ENCODE peak calls at places on chromosomes 6 and 20, in five cellular contexts. One of them, this sample, is unnamed.

GRCh38 chr6:101396552-101397173 is 3.2 kb downstream of the GRIK2 start:
- DNase-seq in activated CD4-positive, CD25-positive, alpha-beta regulatory T cell: no peak
- DNase-seq in SHP77 treated with DMSO at 0.1 percent for 48 hours: no peak
- DNase-seq in activated CD8-positive, alpha-beta memory T cell treated with anti-CD3 and anti-CD28 coated beads, Interleukin-2, amount 10 ng/mL, durations not matched to agents 7 days and 5 days: peak
- DNase-seq in DMS79: no peak
- DNase-seq in this sample: peak

GRCh38 chr6:15874821-15875220 is 212.0 kb upstream of the DTNBP1 start:
- DNase-seq in activated CD4-positive, CD25-positive, alpha-beta regulatory T cell: no peak
- DNase-seq in SHP77 treated with DMSO at 0.1 percent for 48 hours: no peak
- DNase-seq in activated CD8-positive, alpha-beta memory T cell treated with anti-CD3 and anti-CD28 coated beads, Interleukin-2, amount 10 ng/mL, durations not matched to agents 7 days and 5 days: no peak
- DNase-seq in DMS79: no peak
- DNase-seq in this sample: no peak

GRCh38 chr6:109690373-109690739 is 646 bp downstream of the AK9 start:
- DNase-seq in activated CD4-positive, CD25-positive, alpha-beta regulatory T cell: peak
- DNase-seq in SHP77 treated with DMSO at 0.1 percent for 48 hours: peak
- DNase-seq in activated CD8-positive, alpha-beta memory T cell treated with anti-CD3 and anti-CD28 coated beads, Interleukin-2, amount 10 ng/mL, durations not matched to agents 7 days and 5 days: peak
- DNase-seq in DMS79: peak
- DNase-seq in this sample: peak

GRCh38 chr20:58553841-58554240 is 38.6 kb upstream of the APCDD1L start:
- DNase-seq in activated CD4-positive, CD25-positive, alpha-beta regulatory T cell: no peak
- DNase-seq in SHP77 treated with DMSO at 0.1 percent for 48 hours: no peak
- DNase-seq in activated CD8-positive, alpha-beta memory T cell treated with anti-CD3 and anti-CD28 coated beads, Interleukin-2, amount 10 ng/mL, durations not matched to agents 7 days and 5 days: no peak
- DNase-seq in DMS79: no peak
- DNase-seq in this sample: no peak

GRCh38 chr20:55160022-55160421 is 684.6 kb downstream of the DOK5 start:
- DNase-seq in activated CD4-positive, CD25-positive, alpha-beta regulatory T cell: no peak
- DNase-seq in SHP77 treated with DMSO at 0.1 percent for 48 hours: no peak
- DNase-seq in activated CD8-positive, alpha-beta memory T cell treated with anti-CD3 and anti-CD28 coated beads, Interleukin-2, amount 10 ng/mL, durations not matched to agents 7 days and 5 days: no peak
- DNase-seq in DMS79: no peak
- DNase-seq in this sample: no peak

GRCh38 chr20:49775229-49775693 is 37.4 kb upstream of the SLC9A8 start:
- DNase-seq in activated CD4-positive, CD25-positive, alpha-beta regulatory T cell: no peak
- DNase-seq in SHP77 treated with DMSO at 0.1 percent for 48 hours: peak
- DNase-seq in activated CD8-positive, alpha-beta memory T cell treated with anti-CD3 and anti-CD28 coated beads, Interleukin-2, amount 10 ng/mL, durations not matched to agents 7 days and 5 days: no peak
- DNase-seq in DMS79: no peak
- DNase-seq in this sample: no peak

GRCh38 chr6:18307006-18307405 is 42.7 kb upstream of the DEK start:
- DNase-seq in activated CD4-positive, CD25-positive, alpha-beta regulatory T cell: no peak
- DNase-seq in SHP77 treated with DMSO at 0.1 percent for 48 hours: no peak
- DNase-seq in activated CD8-positive, alpha-beta memory T cell treated with anti-CD3 and anti-CD28 coated beads, Interleukin-2, amount 10 ng/mL, durations not matched to agents 7 days and 5 days: no peak
- DNase-seq in DMS79: no peak
- DNase-seq in this sample: no peak

GRCh38 chr20:31972481-31973386 is 4.8 kb downstream of the XKR7 start:
- DNase-seq in activated CD4-positive, CD25-positive, alpha-beta regulatory T cell: no peak
- DNase-seq in SHP77 treated with DMSO at 0.1 percent for 48 hours: no peak
- DNase-seq in activated CD8-positive, alpha-beta memory T cell treated with anti-CD3 and anti-CD28 coated beads, Interleukin-2, amount 10 ng/mL, durations not matched to agents 7 days and 5 days: no peak
- DNase-seq in DMS79: no peak
- DNase-seq in this sample: no peak

GRCh38 chr6:158863646-158864045 is 44.5 kb upstream of the EZR start:
- DNase-seq in activated CD4-positive, CD25-positive, alpha-beta regulatory T cell: no peak
- DNase-seq in SHP77 treated with DMSO at 0.1 percent for 48 hours: no peak
- DNase-seq in activated CD8-positive, alpha-beta memory T cell treated with anti-CD3 and anti-CD28 coated beads, Interleukin-2, amount 10 ng/mL, durations not matched to agents 7 days and 5 days: no peak
- DNase-seq in DMS79: no peak
- DNase-seq in this sample: no peak

GRCh38 chr6:80094017-80094416 is 12.5 kb upstream of the BCKDHB start:
- DNase-seq in activated CD4-positive, CD25-positive, alpha-beta regulatory T cell: no peak
- DNase-seq in SHP77 treated with DMSO at 0.1 percent for 48 hours: no peak
- DNase-seq in activated CD8-positive, alpha-beta memory T cell treated with anti-CD3 and anti-CD28 coated beads, Interleukin-2, amount 10 ng/mL, durations not matched to agents 7 days and 5 days: no peak
- DNase-seq in DMS79: no peak
- DNase-seq in this sample: peak

GRCh38 chr20:32132911-32133549 is 23.5 kb downstream of the TM9SF4 start:
- DNase-seq in activated CD4-positive, CD25-positive, alpha-beta regulatory T cell: no peak
- DNase-seq in SHP77 treated with DMSO at 0.1 percent for 48 hours: no peak
- DNase-seq in activated CD8-positive, alpha-beta memory T cell treated with anti-CD3 and anti-CD28 coated beads, Interleukin-2, amount 10 ng/mL, durations not matched to agents 7 days and 5 days: no peak
- DNase-seq in DMS79: no peak
- DNase-seq in this sample: no peak

GRCh38 chr6:75210885-75211739 is 5.3 kb upstream of the COL12A1 start:
- DNase-seq in activated CD4-positive, CD25-positive, alpha-beta regulatory T cell: peak
- DNase-seq in SHP77 treated with DMSO at 0.1 percent for 48 hours: peak
- DNase-seq in activated CD8-positive, alpha-beta memory T cell treated with anti-CD3 and anti-CD28 coated beads, Interleukin-2, amount 10 ng/mL, durations not matched to agents 7 days and 5 days: peak
- DNase-seq in DMS79: no peak
- DNase-seq in this sample: no peak

GRCh38 chr6:3405679-3406078 is 51.2 kb downstream of the SLC22A23 start:
- DNase-seq in activated CD4-positive, CD25-positive, alpha-beta regulatory T cell: no peak
- DNase-seq in SHP77 treated with DMSO at 0.1 percent for 48 hours: no peak
- DNase-seq in activated CD8-positive, alpha-beta memory T cell treated with anti-CD3 and anti-CD28 coated beads, Interleukin-2, amount 10 ng/mL, durations not matched to agents 7 days and 5 days: no peak
- DNase-seq in DMS79: no peak
- DNase-seq in this sample: no peak

GRCh38 chr6:106890447-106890846 is 84.1 kb downstream of the CD24 start:
- DNase-seq in activated CD4-positive, CD25-positive, alpha-beta regulatory T cell: no peak
- DNase-seq in SHP77 treated with DMSO at 0.1 percent for 48 hours: no peak
- DNase-seq in activated CD8-positive, alpha-beta memory T cell treated with anti-CD3 and anti-CD28 coated beads, Interleukin-2, amount 10 ng/mL, durations not matched to agents 7 days and 5 days: no peak
- DNase-seq in DMS79: no peak
- DNase-seq in this sample: no peak

GRCh38 chr6:47446974-47447373 is 30.6 kb upstream of the CD2AP start:
- DNase-seq in activated CD4-positive, CD25-positive, alpha-beta regulatory T cell: no peak
- DNase-seq in SHP77 treated with DMSO at 0.1 percent for 48 hours: no peak
- DNase-seq in activated CD8-positive, alpha-beta memory T cell treated with anti-CD3 and anti-CD28 coated beads, Interleukin-2, amount 10 ng/mL, durations not matched to agents 7 days and 5 days: no peak
- DNase-seq in DMS79: no peak
- DNase-seq in this sample: no peak

GRCh38 chr20:7579888-7580287 is 360.4 kb downstream of the HAO1 start:
- DNase-seq in activated CD4-positive, CD25-positive, alpha-beta regulatory T cell: no peak
- DNase-seq in SHP77 treated with DMSO at 0.1 percent for 48 hours: no peak
- DNase-seq in activated CD8-positive, alpha-beta memory T cell treated with anti-CD3 and anti-CD28 coated beads, Interleukin-2, amount 10 ng/mL, durations not matched to agents 7 days and 5 days: no peak
- DNase-seq in DMS79: no peak
- DNase-seq in this sample: no peak

GRCh38 chr6:150687508-150687907 is 87.8 kb downstream of the PLEKHG1 start:
- DNase-seq in activated CD4-positive, CD25-positive, alpha-beta regulatory T cell: no peak
- DNase-seq in SHP77 treated with DMSO at 0.1 percent for 48 hours: no peak
- DNase-seq in activated CD8-positive, alpha-beta memory T cell treated with anti-CD3 and anti-CD28 coated beads, Interleukin-2, amount 10 ng/mL, durations not matched to agents 7 days and 5 days: no peak
- DNase-seq in DMS79: no peak
- DNase-seq in this sample: no peak

GRCh38 chr6:72246926-72247325 is 360.6 kb downstream of the RIMS1 start:
- DNase-seq in activated CD4-positive, CD25-positive, alpha-beta regulatory T cell: no peak
- DNase-seq in SHP77 treated with DMSO at 0.1 percent for 48 hours: no peak
- DNase-seq in activated CD8-positive, alpha-beta memory T cell treated with anti-CD3 and anti-CD28 coated beads, Interleukin-2, amount 10 ng/mL, durations not matched to agents 7 days and 5 days: no peak
- DNase-seq in DMS79: no peak
- DNase-seq in this sample: no peak

GRCh38 chr20:49742948-49743347 is 29.3 kb upstream of the B4GALT5 start:
- DNase-seq in activated CD4-positive, CD25-positive, alpha-beta regulatory T cell: no peak
- DNase-seq in SHP77 treated with DMSO at 0.1 percent for 48 hours: no peak
- DNase-seq in activated CD8-positive, alpha-beta memory T cell treated with anti-CD3 and anti-CD28 coated beads, Interleukin-2, amount 10 ng/mL, durations not matched to agents 7 days and 5 days: no peak
- DNase-seq in DMS79: no peak
- DNase-seq in this sample: no peak

GRCh38 chr20:18223399-18223798 is 64.9 kb upstream of the ZNF133 start:
- DNase-seq in activated CD4-positive, CD25-positive, alpha-beta regulatory T cell: no peak
- DNase-seq in SHP77 treated with DMSO at 0.1 percent for 48 hours: no peak
- DNase-seq in activated CD8-positive, alpha-beta memory T cell treated with anti-CD3 and anti-CD28 coated beads, Interleukin-2, amount 10 ng/mL, durations not matched to agents 7 days and 5 days: no peak
- DNase-seq in DMS79: no peak
- DNase-seq in this sample: no peak

This sample was measured in activated naive CD4-positive, alpha-beta T cell treated with anti-CD3 and anti-CD28 coated beads, Interleukin-2, amount 50 U/mL, for 72 hours.